ENCODE peak calls at places on chromosomes 4 and X, in nine cellular contexts. Z, L, Q, N, P, G, E, R and U are unnamed samples.

GRCh38 chr4:70801265-70801809 is 38.4 kb downstream of the GRSF1 start:
- DNase-seq in G (no peak), N (no peak), P (no peak), Q (no peak), L (no peak), Z (no peak), E (no peak), R (no peak), U (no peak)

GRCh38 chr4:92791876-92792490 is 488.2 kb downstream of the GRID2 start:
- DNase-seq in G (no peak), Z (no peak), Q (no peak), E (no peak), N (no peak), L (no peak), P (no peak), R (no peak), U (no peak)

GRCh38 chr4:167721574-167721973 is 370.8 kb upstream of the ANXA10 start:
- DNase-seq in Z (no peak), P (no peak), E (no peak), Q (peak), G (no peak), N (no peak), R (no peak), L (no peak), U (no peak)

GRCh38 chrX:154714925-154715324 is 36.0 kb downstream of the GAB3 start:
- DNase-seq in R (no peak), P (peak), Q (no peak), Z (no peak), L (no peak), E (peak), N (no peak), G (no peak), U (peak)

GRCh38 chrX:115178473-115178872 is 10.7 kb upstream of the RBMXL3 start:
- DNase-seq in R (no peak), Z (no peak), G (no peak), N (no peak), Q (no peak), E (no peak), L (no peak), P (no peak), U (no peak)

GRCh38 chr4:139975830-139976272 is 178.1 kb downstream of the MAML3 start:
- DNase-seq in N (no peak), G (no peak), R (no peak), L (peak), Z (no peak), E (no peak), Q (no peak), P (no peak), U (peak)

GRCh38 chr4:20085156-20085555 is 166.5 kb upstream of the SLIT2 start:
- DNase-seq in Z (no peak), R (no peak), Q (no peak), E (no peak), L (no peak), N (no peak), P (no peak), G (no peak), U (no peak)

GRCh38 chr4:15930314-15930713 is 8.2 kb downstream of the FGFBP1 start:
- DNase-seq in Q (no peak), N (no peak), R (no peak), G (no peak), P (no peak), E (no peak), L (no peak), Z (no peak), U (no peak)

GRCh38 chr4:165874799-165875371 is 1.8 kb downstream of the TLL1 start:
- DNase-seq in L (peak), E (no peak), G (no peak), N (no peak), R (no peak), Z (peak), Q (no peak), P (no peak), U (peak)

GRCh38 chr4:38169524-38169923 is 209.3 kb downstream of the PTTG2 start:
- DNase-seq in E (no peak), R (no peak), Z (no peak), N (no peak), G (no peak), L (no peak), Q (no peak), P (no peak), U (no peak)

GRCh38 chr4:128715616-128716015 is 93.9 kb upstream of the JADE1 start:
- DNase-seq in L (no peak), Q (peak), N (no peak), Z (no peak), G (no peak), E (no peak), R (no peak), P (no peak), U (peak)

GRCh38 chrX:24221872-24222271 is 72.3 kb downstream of the ZFX start:
- DNase-seq in P (no peak), Q (no peak), N (no peak), R (no peak), E (no peak), G (no peak), L (no peak), Z (no peak), U (no peak)

GRCh38 chr4:153223935-153224334 is 19.7 kb downstream of the TRIM2 start:
- DNase-seq in L (no peak), R (peak), P (no peak), E (no peak), Z (no peak), N (no peak), Q (no peak), G (no peak), U (peak)

GRCh38 chrX:80513620-80514019 is 93.4 kb downstream of the TENT5D start:
- DNase-seq in G (no peak), Q (no peak), Z (no peak), R (no peak), P (no peak), N (no peak), E (no peak), L (no peak), U (no peak)

GRCh38 chr4:157741642-157742041 is 431.2 kb downstream of the GASK1B start:
- DNase-seq in R (no peak), N (no peak), L (no peak), Z (no peak), E (no peak), Q (no peak), G (no peak), P (no peak), U (no peak)

GRCh38 chr4:55175779-55176231 is 50.4 kb upstream of the KDR start:
- DNase-seq in L (no peak), Q (peak), Z (no peak), R (no peak), P (no peak), E (no peak), G (no peak), N (no peak), U (peak)

GRCh38 chr4:19592391-19592790 is 659.3 kb upstream of the SLIT2 start:
- DNase-seq in Z (no peak), P (no peak), G (no peak), N (no peak), L (no peak), E (no peak), R (no peak), Q (no peak), U (no peak)

GRCh38 chrX:373641-374471 is 12.9 kb downstream of the PPP2R3B start:
- DNase-seq in N (no peak), L (no peak), Q (no peak), Z (no peak), G (peak), R (no peak), E (peak), P (peak), U (peak)